ENCODE peak calls at places on chromosome 17, in ten cellular contexts. S, J, P, K, M, A, I, T, B and O are unnamed samples.

GRCh38 chr17:11944587-11944986 is 52.7 kb downstream of the ZNF18 start:
- DNase-seq in S (no peak), J (no peak), P (peak; percentile 14), K (no peak), M (no peak), A (no peak), I (no peak), T (no peak), B (no peak), O (no peak)

GRCh38 chr17:44086364-44087311 is 16.1 kb downstream of the G6PC3 start:
- DNase-seq in S (no peak), J (no peak), P (peak; percentile 89), K (no peak), M (peak; percentile 47), A (no peak), I (peak; percentile 13), T (peak; percentile 83), B (peak; percentile 38), O (peak; percentile 49)

GRCh38 chr17:17835415-17836249 is 1.2 kb downstream of the SREBF1 start:
- DNase-seq in S (no peak), J (no peak), P (no peak), K (no peak), M (no peak), A (no peak), I (no peak), T (no peak), B (no peak), O (no peak)

GRCh38 chr17:27520571-27521185 is 64.4 kb downstream of the KSR1 start:
- DNase-seq in S (no peak), J (no peak), P (no peak), K (no peak), M (peak; percentile 74), A (no peak), I (no peak), T (no peak), B (no peak), O (no peak)

GRCh38 chr17:7511108-7511507 is 26.9 kb downstream of the POLR2A start:
- DNase-seq in S (no peak), J (no peak), P (no peak), K (no peak), M (no peak), A (no peak), I (no peak), T (no peak), B (no peak), O (no peak)

GRCh38 chr17:55336426-55336825 is 71.7 kb downstream of the HLF start:
- DNase-seq in S (no peak), J (no peak), P (no peak), K (no peak), M (no peak), A (no peak), I (no peak), T (no peak), B (no peak), O (no peak)

GRCh38 chr17:74119049-74119580 is 84.4 kb upstream of the RPL38 start:
- DNase-seq in S (no peak), J (no peak), P (no peak), K (no peak), M (no peak), A (no peak), I (no peak), T (no peak), B (no peak), O (no peak)

GRCh38 chr17:32494621-32495346 is 8.0 kb downstream of the CDK5R1 start:
- DNase-seq in S (no peak), J (peak; percentile 23), P (peak; percentile 56), K (no peak), M (peak; percentile 36), A (no peak), I (no peak), T (no peak), B (no peak), O (peak; percentile 82)

GRCh38 chr17:81241648-81242420 is 2.7 kb downstream of the NDUFAF8 start:
- DNase-seq in S (peak; percentile 76), J (no peak), P (peak; percentile 64), K (peak; percentile 81), M (no peak), A (peak; percentile 32), I (peak; percentile 61), T (peak; percentile 10), B (peak; percentile 57), O (peak; percentile 38)

GRCh38 chr17:80008383-80008840 is 27.3 kb downstream of the TBC1D16 start:
- DNase-seq in S (peak; percentile 73), J (peak; percentile 71), P (peak; percentile 85), K (peak; percentile 66), M (peak; percentile 20), A (peak; percentile 87), I (peak; percentile 68), T (no peak), B (peak; percentile 71), O (peak; percentile 73)

GRCh38 chr17:68403122-68403521 is 54.2 kb downstream of the WIPI1 start:
- DNase-seq in S (no peak), J (no peak), P (no peak), K (no peak), M (no peak), A (no peak), I (no peak), T (no peak), B (no peak), O (no peak)

GRCh38 chr17:42779942-42780815 is at the start of gene WNK4:
- DNase-seq in S (no peak), J (no peak), P (peak; percentile 71), K (no peak), M (no peak), A (no peak), I (no peak), T (no peak), B (no peak), O (no peak)

GRCh38 chr17:73013816-73014663 is 78.4 kb downstream of the SLC39A11 start:
- DNase-seq in S (no peak), J (no peak), P (peak; percentile 54), K (no peak), M (no peak), A (no peak), I (no peak), T (no peak), B (no peak), O (no peak)

GRCh38 chr17:31560836-31561235 is 169.4 kb downstream of the RAB11FIP4 start:
- DNase-seq in S (no peak), J (no peak), P (peak; percentile 53), K (no peak), M (no peak), A (no peak), I (no peak), T (no peak), B (no peak), O (no peak)